ENCODE peak calls at places on chromosome 21, in five cellular contexts. G is colonic mucosa, L is cardiac muscle cell, A is progenitor cell of endocrine pancreas, W is AG04449. F is an unnamed sample.

GRCh38 chr21:41668051-41668541 is 98.8 kb downstream of the RIPK4 start:
- DNase-seq in G (no peak), L (no peak), A (no peak), W (no peak), F (no peak)

GRCh38 chr21:42569732-42570301 is 56.2 kb downstream of the SLC37A1 start:
- DNase-seq in G (no peak), L (no peak), A (no peak), W (no peak), F (no peak)

GRCh38 chr21:42461881-42462877 is 33.8 kb downstream of the RSPH1 start:
- DNase-seq in G (peak; percentile 85), L (no peak), A (no peak), W (no peak), F (no peak)

GRCh38 chr21:29130234-29130993 is at the start of gene MAP3K7CL:
- DNase-seq in G (no peak), L (peak; percentile 98), A (no peak), W (peak; percentile 100), F (no peak)

GRCh38 chr21:46112731-46113215 is 14.9 kb downstream of the COL6A2 start:
- DNase-seq in G (no peak), L (no peak), A (peak; percentile 6), W (no peak), F (no peak)

GRCh38 chr21:17414766-17415165 is 98.1 kb upstream of the CXADR start:
- DNase-seq in G (no peak), L (no peak), A (no peak), W (no peak), F (no peak)

GRCh38 chr21:23524685-23525084 is 2082.6 kb downstream of the MRPL39 start:
- DNase-seq in G (no peak), L (no peak), A (no peak), W (no peak), F (no peak)

GRCh38 chr21:27570306-27570868 is 603.5 kb upstream of the ADAMTS5 start:
- DNase-seq in G (no peak), L (peak; percentile 95), A (no peak), W (peak; percentile 92), F (no peak)

GRCh38 chr21:34003428-34003827 is 70.0 kb upstream of the MRPS6 start:
- DNase-seq in G (no peak), L (no peak), A (no peak), W (no peak), F (no peak)

DNA sequence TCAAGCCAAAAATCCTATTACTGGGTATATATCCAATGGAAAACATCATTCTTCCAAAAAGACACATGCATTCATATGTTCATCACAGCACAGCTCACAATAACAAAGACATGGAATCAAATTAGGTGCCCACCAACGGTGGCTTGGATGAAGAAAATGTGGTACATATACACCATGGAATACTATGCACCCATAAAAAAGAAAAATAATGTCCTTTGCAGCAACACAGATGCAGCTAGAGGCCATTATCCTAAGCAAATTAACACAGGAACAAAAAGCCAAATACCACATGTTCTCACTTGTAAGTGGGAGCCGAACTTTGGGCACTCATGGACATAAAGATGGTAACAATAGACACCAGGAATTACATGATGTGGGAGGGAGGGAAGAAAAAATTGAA is 113.6 kb downstream of the MRPL39 start:
- DNase-seq in G (no peak), L (no peak), A (no peak), W (no peak), F (no peak)
- TF ChIP-seq CTCF in G (no peak), L (no peak), A (no peak), W (no peak), F (no peak)

GRCh38 chr21:15534450-15534886 is 195.3 kb upstream of the USP25 start:
- DNase-seq in G (no peak), L (no peak), A (no peak), W (no peak), F (no peak)

GRCh38 chr21:15533618-15534017 is 196.2 kb upstream of the USP25 start:
- DNase-seq in G (no peak), L (no peak), A (no peak), W (no peak), F (no peak)

GRCh38 chr21:15526793-15527192 is 203.0 kb upstream of the USP25 start:
- DNase-seq in G (no peak), L (no peak), A (no peak), W (no peak), F (no peak)

DNA sequence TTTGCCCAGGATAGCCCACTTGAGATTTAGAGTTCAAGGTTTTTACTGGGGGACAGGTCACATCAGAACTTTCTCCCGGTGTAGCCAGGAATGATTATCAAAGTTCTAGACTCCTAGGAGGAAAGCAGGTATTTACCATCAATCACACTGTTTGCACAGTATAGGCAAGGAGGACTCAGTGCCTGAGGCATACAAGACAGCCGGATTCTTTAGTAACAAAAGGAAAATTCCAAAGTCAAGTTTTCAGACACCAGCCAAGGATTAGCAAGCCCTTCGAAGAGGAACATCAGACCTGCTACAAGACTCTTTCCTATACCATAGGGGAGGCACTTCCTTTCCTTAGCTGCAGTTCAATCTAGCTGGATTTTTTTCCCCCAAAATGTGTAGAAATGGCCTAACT is 197.8 kb upstream of the USP25 start:
- DNase-seq in G (no peak), L (no peak), A (no peak), W (no peak), F (no peak)
- TF ChIP-seq CTCF in G (no peak), L (no peak), A (no peak), W (no peak), F (no peak)

GRCh38 chr21:35814858-35815619 is 245.3 kb downstream of the SETD4 start:
- DNase-seq in G (no peak), L (no peak), A (no peak), W (no peak), F (no peak)
- TF ChIP-seq CTCF in G (no peak), L (no peak), A (no peak), W (no peak), F (no peak)

GRCh38 chr21:43800566-43800965 is 11.2 kb downstream of the RRP1 start:
- DNase-seq in G (no peak), L (no peak), A (no peak), W (no peak), F (no peak)

GRCh38 chr21:43797925-43798715 is 8.7 kb downstream of the RRP1 start:
- DNase-seq in G (no peak), L (no peak), A (no peak), W (no peak), F (no peak)

GRCh38 chr21:43800124-43800523 is 10.7 kb downstream of the RRP1 start:
- DNase-seq in G (no peak), L (no peak), A (no peak), W (no peak), F (no peak)

GRCh38 chr21:43801006-43801783 is 11.8 kb downstream of the RRP1 start:
- DNase-seq in G (no peak), L (no peak), A (no peak), W (no peak), F (no peak)

DNA sequence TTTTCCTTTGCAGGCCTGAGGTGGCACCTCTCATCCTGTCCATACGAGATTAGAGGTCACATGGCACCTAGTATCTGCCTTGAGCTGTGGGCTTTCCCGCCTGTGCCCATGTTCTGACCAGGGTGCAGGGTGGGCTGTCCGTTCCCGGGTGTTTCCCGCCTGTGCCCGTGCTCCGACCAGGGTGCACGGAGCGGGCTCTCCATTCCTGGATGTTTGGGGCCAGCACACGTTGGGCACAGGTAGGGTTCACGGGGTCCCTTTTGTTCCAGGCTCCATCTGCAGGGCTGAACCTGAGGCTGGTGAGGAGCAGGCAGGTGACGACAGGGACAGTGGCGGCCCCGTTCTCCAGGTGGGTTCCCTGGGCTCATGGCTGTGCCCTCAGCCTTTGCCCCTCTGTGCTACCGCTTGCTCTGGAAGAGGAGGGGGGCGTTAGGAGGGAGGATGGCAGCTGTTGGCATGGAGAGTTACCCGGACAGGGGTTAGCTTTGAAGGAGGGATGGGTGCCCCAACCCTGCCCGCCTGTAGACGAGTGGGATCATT is 10.0 kb downstream of the RRP1 start:
- DNase-seq in G (no peak), L (no peak), A (no peak), W (no peak), F (no peak)
- TF ChIP-seq CTCF in G (no peak), L (no peak), A (no peak), W (no peak), F (no peak)

GRCh38 chr21:15826147-15826780 is 96.5 kb downstream of the USP25 start:
- DNase-seq in G (peak; percentile 57), L (peak; percentile 60), A (no peak), W (no peak), F (peak; percentile 25)
- TF ChIP-seq CTCF in G (peak; percentile 39), L (peak; percentile 50), A (peak; percentile 76), W (peak; percentile 37), F (peak; percentile 68)

DNA sequence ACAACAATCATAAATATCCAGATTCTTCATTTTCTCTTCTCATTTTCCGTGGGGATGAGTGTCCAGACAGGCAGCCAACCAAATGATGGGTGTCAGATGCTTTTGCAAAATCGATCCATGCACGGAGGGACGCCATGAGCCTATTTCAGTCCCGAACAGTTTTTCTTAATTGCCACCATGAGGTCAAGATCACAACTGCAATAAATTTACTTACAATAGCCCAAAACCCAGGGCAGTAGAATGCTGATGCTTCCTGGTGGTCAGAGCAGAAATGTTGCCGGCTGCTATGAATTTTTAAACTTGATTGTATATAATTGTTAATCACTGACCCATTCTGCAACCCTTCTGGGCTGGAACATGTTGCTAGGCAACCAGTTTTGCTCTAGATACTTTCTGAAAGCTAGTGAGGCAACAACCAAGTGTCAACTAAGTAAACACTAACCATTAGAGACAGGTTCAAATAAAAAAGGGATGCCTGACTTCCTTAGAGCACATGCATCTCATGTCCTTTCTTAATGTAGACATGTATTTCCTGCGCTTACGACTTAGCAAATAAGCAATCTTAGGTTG is 132.6 kb upstream of the TIAM1 start:
- DNase-seq in G (no peak), L (peak; percentile 42), A (no peak), W (no peak), F (no peak)
- TF ChIP-seq CTCF in G (no peak), L (peak; percentile 37), A (no peak), W (no peak), F (no peak)

GRCh38 chr21:32562426-32562825 is 22.9 kb downstream of the TCP10L start:
- DNase-seq in G (no peak), L (peak; percentile 89), A (no peak), W (peak; percentile 50), F (no peak)
- TF ChIP-seq CTCF in G (no peak), L (peak; percentile 77), A (peak; percentile 25), W (peak; percentile 48), F (no peak)

GRCh38 chr21:37478821-37479220 is 112.2 kb downstream of the DYRK1A start:
- DNase-seq in G (no peak), L (no peak), A (no peak), W (no peak), F (no peak)

GRCh38 chr21:37484535-37485474 is 118.2 kb downstream of the DYRK1A start:
- DNase-seq in G (no peak), L (no peak), A (no peak), W (no peak), F (no peak)

GRCh38 chr21:37489553-37489952 is 123.0 kb downstream of the DYRK1A start:
- DNase-seq in G (no peak), L (peak; percentile 5), A (no peak), W (no peak), F (no peak)

DNA sequence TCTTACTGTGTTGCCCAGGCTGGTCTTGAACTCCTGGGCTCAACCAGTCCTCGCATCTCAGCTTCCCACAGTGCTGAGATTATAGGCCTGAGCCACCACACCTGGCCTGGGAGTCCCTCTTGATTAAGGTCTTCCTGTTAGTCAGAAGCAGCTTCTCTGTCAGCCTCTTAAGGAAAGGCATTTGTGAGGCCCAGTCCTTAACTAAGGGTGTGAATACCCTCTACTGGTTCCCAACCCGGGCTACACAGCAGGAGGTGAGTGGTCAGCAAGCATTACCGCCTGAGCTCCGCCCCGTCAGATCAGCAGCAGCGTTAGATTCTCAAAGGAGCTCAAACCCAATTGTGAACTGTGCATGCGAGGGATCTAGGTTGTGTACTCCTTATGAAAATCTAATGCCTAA is 117.2 kb downstream of the DYRK1A start:
- DNase-seq in G (no peak), L (no peak), A (no peak), W (no peak), F (no peak)
- TF ChIP-seq CTCF in G (no peak), L (no peak), A (no peak), W (no peak), F (no peak)